ENCODE peak calls at places on chromosomes 2 and 18, in seven cellular contexts. P is HepG2, B is transverse colon, V is ovary, A is A549, K is sigmoid colon, S is tibial nerve. M is an unnamed sample.
A peak's percentile ranks its signal among the peaks of the same experiment; 100 is the strongest.

GRCh38 chr18:6757966-6758365 is 28.4 kb downstream of the ARHGAP28 start:
- DNase-seq in P (no peak), B (no peak), V (no peak), A (no peak), K (no peak), S (no peak), M (no peak)

GRCh38 chr2:180776924-180777323 is 203.5 kb upstream of the UBE2E3 start:
- DNase-seq in P (no peak), B (no peak), V (no peak), A (no peak), K (no peak), S (no peak), M (no peak)

GRCh38 chr2:227864161-227864756 is 7.2 kb upstream of the DAW1 start:
- DNase-seq in P (no peak), B (no peak), V (no peak), A (no peak), K (no peak), S (peak; percentile 68), M (no peak)

GRCh38 chr18:48600746-48601090 is 61.9 kb downstream of the CTIF start:
- DNase-seq in P (no peak), B (no peak), V (no peak), A (no peak), K (no peak), S (no peak), M (no peak)

GRCh38 chr2:109170645-109171044 is 41.6 kb downstream of the SH3RF3 start:
- DNase-seq in P (no peak), B (no peak), V (no peak), A (no peak), K (no peak), S (no peak), M (no peak)

GRCh38 chr18:3456686-3457069 is 6.7 kb downstream of the TGIF1 start:
- DNase-seq in P (peak; percentile 89), B (no peak), V (no peak), A (no peak), K (no peak), S (no peak), M (no peak)

GRCh38 chr2:47218066-47218581 is 63.0 kb upstream of the STPG4 start:
- DNase-seq in P (no peak), B (peak; percentile 79), V (no peak), A (no peak), K (peak; percentile 90), S (no peak), M (no peak)

GRCh38 chr2:240958366-240959213 is 39.8 kb upstream of the SNED1 start:
- DNase-seq in P (no peak), B (no peak), V (no peak), A (no peak), K (peak; percentile 55), S (peak; percentile 3), M (no peak)

GRCh38 chr2:160394153-160394552 is 99.5 kb downstream of the RBMS1 start:
- DNase-seq in P (no peak), B (no peak), V (no peak), A (no peak), K (no peak), S (no peak), M (no peak)

GRCh38 chr2:101795033-101795432 is 97.5 kb downstream of the MAP4K4 start:
- DNase-seq in P (no peak), B (no peak), V (no peak), A (no peak), K (no peak), S (no peak), M (no peak)

GRCh38 chr18:25915907-25916306 is 174.5 kb downstream of the SS18 start:
- DNase-seq in P (no peak), B (no peak), V (no peak), A (no peak), K (no peak), S (no peak), M (no peak)
- TF ChIP-seq CTCF in P (no peak), B (no peak), V (no peak), A (no peak), K (no peak), S (no peak), M (no peak)

GRCh38 chr2:215601526-215601925 is 165.7 kb upstream of the FN1 start:
- DNase-seq in P (no peak), B (no peak), V (no peak), A (no peak), K (no peak), S (no peak), M (no peak)

GRCh38 chr2:215603440-215603839 is 167.6 kb upstream of the FN1 start:
- DNase-seq in P (no peak), B (no peak), V (no peak), A (no peak), K (no peak), S (no peak), M (no peak)

GRCh38 chr2:215604631-215605030 is 168.8 kb upstream of the FN1 start:
- DNase-seq in P (no peak), B (no peak), V (no peak), A (no peak), K (no peak), S (no peak), M (no peak)

GRCh38 chr2:215605214-215605613 is 169.3 kb upstream of the FN1 start:
- DNase-seq in P (no peak), B (no peak), V (no peak), A (no peak), K (no peak), S (no peak), M (no peak)

DNA sequence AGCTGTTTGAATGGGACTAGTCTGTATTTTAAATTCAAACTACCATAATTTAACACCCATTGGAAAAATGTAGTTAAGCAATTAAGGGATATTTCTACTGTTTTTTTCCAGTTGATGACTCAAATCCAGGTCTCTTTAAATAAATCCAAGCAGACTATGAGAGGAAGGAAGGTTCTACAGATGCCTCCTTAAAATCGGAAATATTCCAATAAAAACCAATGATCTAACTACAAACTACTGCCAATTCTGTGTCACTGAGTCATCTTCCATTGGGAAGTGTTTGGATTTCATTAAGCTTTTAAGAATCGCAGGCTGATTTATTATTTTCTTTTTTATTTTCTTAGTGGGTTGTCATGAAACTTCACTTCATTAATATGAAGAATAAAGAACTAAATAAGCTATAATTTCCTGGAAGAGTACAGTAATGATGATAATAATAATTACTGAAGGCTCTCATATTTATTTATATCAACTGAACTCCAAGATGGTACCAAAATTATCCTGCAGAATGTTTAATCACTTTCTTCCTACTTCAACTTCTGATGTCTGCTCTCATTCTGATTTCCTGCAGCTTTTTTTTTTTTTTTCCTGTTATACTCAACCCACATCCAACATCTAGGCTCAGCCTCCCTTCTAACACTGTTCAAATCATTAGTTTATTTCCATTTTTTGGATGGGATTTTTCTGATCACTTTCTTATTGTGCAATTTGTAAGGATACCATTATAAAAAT is 166.3 kb upstream of the FN1 start:
- DNase-seq in P (no peak), B (no peak), V (no peak), A (no peak), K (no peak), S (no peak), M (no peak)
- TF ChIP-seq POLR2A in P (no peak), B (no peak), V (no peak), A (no peak), K (no peak), S (no peak), M (no peak)

GRCh38 chr2:126676814-126677538 is 21.0 kb downstream of the GYPC start:
- DNase-seq in P (no peak), B (no peak), V (no peak), A (no peak), K (no peak), S (no peak), M (no peak)

GRCh38 chr2:126673215-126673614 is 17.3 kb downstream of the GYPC start:
- DNase-seq in P (no peak), B (no peak), V (no peak), A (no peak), K (no peak), S (no peak), M (no peak)

GRCh38 chr2:126675637-126676036 is 19.7 kb downstream of the GYPC start:
- DNase-seq in P (no peak), B (no peak), V (no peak), A (no peak), K (no peak), S (no peak), M (no peak)

GRCh38 chr2:126671488-126671887 is 15.5 kb downstream of the GYPC start:
- DNase-seq in P (no peak), B (no peak), V (no peak), A (no peak), K (no peak), S (no peak), M (no peak)

GRCh38 chr2:126674075-126674744 is 18.3 kb downstream of the GYPC start:
- DNase-seq in P (no peak), B (no peak), V (no peak), A (no peak), K (no peak), S (no peak), M (no peak)
- TF ChIP-seq EP300 in P (no peak), B (no peak), V (no peak), A (no peak), K (no peak), S (no peak), M (no peak)

DNA sequence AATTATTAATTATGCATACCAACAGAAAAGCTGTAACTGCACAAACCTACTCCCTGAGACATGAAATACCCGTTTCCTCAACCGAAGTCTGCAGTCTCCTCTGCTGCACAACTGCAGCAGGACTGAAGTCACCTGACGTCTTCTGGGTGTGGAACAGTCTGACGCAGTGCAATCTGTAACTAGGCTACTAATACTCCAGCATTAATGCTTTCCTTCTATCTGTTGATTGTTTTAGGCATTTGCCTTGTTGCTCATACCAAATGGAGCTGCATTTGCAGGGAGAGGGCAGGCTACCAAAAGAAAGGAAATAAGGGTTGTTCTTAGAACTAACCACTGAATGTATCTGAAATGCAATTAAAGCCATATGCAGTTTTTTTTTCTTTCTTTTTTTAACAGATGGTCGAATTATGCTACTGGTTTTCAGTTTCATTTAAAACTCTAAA is 40.1 kb downstream of the RTN4 start:
- DNase-seq in P (no peak), B (peak; percentile 75), V (no peak), A (peak; percentile 26), K (peak; percentile 73), S (peak; percentile 49), M (peak; percentile 88)
- TF ChIP-seq CTCF in P (no peak), B (no peak), V (no peak), A (no peak), K (no peak), S (no peak), M (no peak)

GRCh38 chr2:197307236-197307932 is 3.2 kb downstream of the ANKRD44 start:
- DNase-seq in P (no peak), B (no peak), V (no peak), A (no peak), K (no peak), S (no peak), M (no peak)

GRCh38 chr2:197306691-197307030 is 3.9 kb downstream of the ANKRD44 start:
- DNase-seq in P (no peak), B (peak; percentile 26), V (no peak), A (no peak), K (peak; percentile 72), S (no peak), M (peak; percentile 65)

GRCh38 chr2:197306024-197306690 is 4.4 kb downstream of the ANKRD44 start:
- DNase-seq in P (no peak), B (peak; percentile 24), V (no peak), A (no peak), K (no peak), S (no peak), M (no peak)

GRCh38 chr2:197307933-197308521 is 2.6 kb downstream of the ANKRD44 start:
- DNase-seq in P (no peak), B (peak; percentile 20), V (no peak), A (no peak), K (no peak), S (no peak), M (no peak)

GRCh38 chr2:197304556-197305011 is 6.0 kb downstream of the ANKRD44 start:
- DNase-seq in P (no peak), B (no peak), V (no peak), A (no peak), K (no peak), S (no peak), M (no peak)
- TF ChIP-seq POLR2A in P (no peak), B (no peak), V (no peak), A (no peak), K (no peak), S (no peak), M (no peak)

M was measured in upper lobe of left lung.